ENCODE peak calls at places on chromosomes 5 and 9, in ten cellular contexts. I is endothelial cell of umbilical vein; K is ureter; Q is GM04504; O is hepatocyte; H is amniotic epithelial cell; S is aorta; W is stimulated activated effector memory CD8-positive, alpha-beta T cell treated with anti-CD3 and anti-CD28 coated beads, Interleukin-12 subunit alpha, Interleukin-12 subunit beta, amount 100 ng/mL, for 72 hours; A is GM12891; G is NCI-H510A. L is an unnamed sample.

GRCh38 chr5:180540050-180540694 is 46.0 kb downstream of the CNOT6 start:
- DNase-seq in I (no peak), K (no peak), Q (no peak), O (no peak), H (no peak), S (no peak), W (no peak), A (no peak), G (no peak), L (no peak)

GRCh38 chr9:135795391-135795790 is 93.4 kb downstream of the KCNT1 start:
- DNase-seq in I (no peak), K (no peak), Q (no peak), O (no peak), H (no peak), S (no peak), W (no peak), A (no peak), G (no peak), L (no peak)

GRCh38 chr5:122192883-122193496 is 63.6 kb downstream of the ZNF474 start:
- DNase-seq in I (peak), K (peak), Q (no peak), O (peak), H (peak), S (no peak), W (no peak), A (no peak), G (no peak), L (peak)

GRCh38 chr5:119452373-119453044 is at the start of gene HSD17B4:
- DNase-seq in I (peak), K (peak), Q (peak), O (peak), H (peak), S (peak), W (peak), A (peak), G (peak), L (peak)

GRCh38 chr9:112408285-112408684 is 28.4 kb downstream of the HSDL2 start:
- DNase-seq in I (no peak), K (no peak), Q (no peak), O (no peak), H (no peak), S (no peak), W (no peak), A (no peak), G (no peak), L (no peak)

GRCh38 chr9:111483862-111484563 is at the start of gene ECPAS:
- DNase-seq in I (peak), K (peak), Q (peak), O (peak), H (peak), S (peak), W (peak), A (peak), G (peak), L (peak)

GRCh38 chr5:63053019-63053638 is 474.5 kb downstream of the LRRC70 start:
- DNase-seq in I (no peak), K (no peak), Q (no peak), O (peak), H (peak), S (peak), W (no peak), A (no peak), G (peak), L (no peak)

GRCh38 chr5:58156354-58156753 is 303.5 kb downstream of the PLK2 start:
- DNase-seq in I (no peak), K (no peak), Q (peak), O (no peak), H (no peak), S (no peak), W (no peak), A (no peak), G (no peak), L (no peak)

GRCh38 chr5:10457682-10458574 is 16.2 kb downstream of the ROPN1L start:
- DNase-seq in I (no peak), K (no peak), Q (no peak), O (no peak), H (no peak), S (no peak), W (no peak), A (no peak), G (no peak), L (peak)

GRCh38 chr5:16902846-16903245 is 33.2 kb downstream of the MYO10 start:
- DNase-seq in I (no peak), K (no peak), Q (peak), O (peak), H (peak), S (no peak), W (no peak), A (no peak), G (no peak), L (peak)

GRCh38 chr9:79623799-79624721 is 52.3 kb downstream of the TLE4 start:
- DNase-seq in I (peak), K (no peak), Q (no peak), O (peak), H (no peak), S (peak), W (peak), A (no peak), G (no peak), L (peak)